ENCODE peak calls at places on chromosomes 6 and 20, in nine cellular contexts. One of them, this sample, is unnamed.

GRCh38 chr6:15399651-15400470 is 154.0 kb downstream of the JARID2 start:
- DNase-seq in Right ventricle myocardium superior: peak
- DNase-seq in substantia nigra: peak
- DNase-seq in stimulated activated CD8-positive, alpha-beta memory T cell treated with anti-CD3 and anti-CD28 coated beads, Interleukin-2, amount 100 ng/mL, for 1 hour: no peak
- DNase-seq in GM06990: no peak
- DNase-seq in iris pigment epithelial cell: peak
- DNase-seq in A172: peak
- DNase-seq in central memory CD8-positive, alpha-beta T cell: no peak
- DNase-seq in heart right ventricle: peak
- DNase-seq in this sample: no peak

GRCh38 chr6:34570066-34570833 is 14.1 kb upstream of the SPDEF start:
- DNase-seq in Right ventricle myocardium superior: no peak
- DNase-seq in substantia nigra: no peak
- DNase-seq in stimulated activated CD8-positive, alpha-beta memory T cell treated with anti-CD3 and anti-CD28 coated beads, Interleukin-2, amount 100 ng/mL, for 1 hour: no peak
- DNase-seq in GM06990: no peak
- DNase-seq in iris pigment epithelial cell: no peak
- DNase-seq in A172: no peak
- DNase-seq in central memory CD8-positive, alpha-beta T cell: no peak
- DNase-seq in heart right ventricle: no peak
- DNase-seq in this sample: no peak

GRCh38 chr6:18269253-18269652 is 4.9 kb upstream of the DEK start:
- DNase-seq in Right ventricle myocardium superior: no peak
- DNase-seq in substantia nigra: no peak
- DNase-seq in stimulated activated CD8-positive, alpha-beta memory T cell treated with anti-CD3 and anti-CD28 coated beads, Interleukin-2, amount 100 ng/mL, for 1 hour: no peak
- DNase-seq in GM06990: no peak
- DNase-seq in iris pigment epithelial cell: peak
- DNase-seq in A172: peak
- DNase-seq in central memory CD8-positive, alpha-beta T cell: no peak
- DNase-seq in heart right ventricle: no peak
- DNase-seq in this sample: no peak

GRCh38 chr6:160379464-160379863 is 31.3 kb downstream of the SLC22A3 start:
- DNase-seq in Right ventricle myocardium superior: no peak
- DNase-seq in substantia nigra: no peak
- DNase-seq in stimulated activated CD8-positive, alpha-beta memory T cell treated with anti-CD3 and anti-CD28 coated beads, Interleukin-2, amount 100 ng/mL, for 1 hour: no peak
- DNase-seq in GM06990: no peak
- DNase-seq in iris pigment epithelial cell: peak
- DNase-seq in A172: no peak
- DNase-seq in central memory CD8-positive, alpha-beta T cell: no peak
- DNase-seq in heart right ventricle: no peak
- DNase-seq in this sample: no peak

GRCh38 chr6:137451926-137452325 is 42.3 kb downstream of the OLIG3 start:
- DNase-seq in Right ventricle myocardium superior: no peak
- DNase-seq in substantia nigra: no peak
- DNase-seq in stimulated activated CD8-positive, alpha-beta memory T cell treated with anti-CD3 and anti-CD28 coated beads, Interleukin-2, amount 100 ng/mL, for 1 hour: no peak
- DNase-seq in GM06990: no peak
- DNase-seq in iris pigment epithelial cell: peak
- DNase-seq in A172: no peak
- DNase-seq in central memory CD8-positive, alpha-beta T cell: no peak
- DNase-seq in heart right ventricle: no peak
- DNase-seq in this sample: no peak

GRCh38 chr20:64006902-64007301 is 26.0 kb downstream of the PRPF6 start:
- DNase-seq in Right ventricle myocardium superior: no peak
- DNase-seq in substantia nigra: no peak
- DNase-seq in stimulated activated CD8-positive, alpha-beta memory T cell treated with anti-CD3 and anti-CD28 coated beads, Interleukin-2, amount 100 ng/mL, for 1 hour: no peak
- DNase-seq in GM06990: no peak
- DNase-seq in iris pigment epithelial cell: no peak
- DNase-seq in A172: no peak
- DNase-seq in central memory CD8-positive, alpha-beta T cell: no peak
- DNase-seq in heart right ventricle: no peak
- DNase-seq in this sample: no peak

GRCh38 chr6:2412731-2413130 is 167.3 kb upstream of the GMDS start:
- DNase-seq in Right ventricle myocardium superior: no peak
- DNase-seq in substantia nigra: no peak
- DNase-seq in stimulated activated CD8-positive, alpha-beta memory T cell treated with anti-CD3 and anti-CD28 coated beads, Interleukin-2, amount 100 ng/mL, for 1 hour: no peak
- DNase-seq in GM06990: no peak
- DNase-seq in iris pigment epithelial cell: peak
- DNase-seq in A172: peak
- DNase-seq in central memory CD8-positive, alpha-beta T cell: no peak
- DNase-seq in heart right ventricle: no peak
- DNase-seq in this sample: no peak

GRCh38 chr20:17431621-17432364 is 99.4 kb downstream of the BFSP1 start:
- DNase-seq in Right ventricle myocardium superior: peak
- DNase-seq in substantia nigra: peak
- DNase-seq in stimulated activated CD8-positive, alpha-beta memory T cell treated with anti-CD3 and anti-CD28 coated beads, Interleukin-2, amount 100 ng/mL, for 1 hour: no peak
- DNase-seq in GM06990: no peak
- DNase-seq in iris pigment epithelial cell: peak
- DNase-seq in A172: peak
- DNase-seq in central memory CD8-positive, alpha-beta T cell: peak
- DNase-seq in heart right ventricle: peak
- DNase-seq in this sample: peak

GRCh38 chr6:43610431-43610830 is 18.6 kb downstream of the GTPBP2 start:
- DNase-seq in Right ventricle myocardium superior: no peak
- DNase-seq in substantia nigra: no peak
- DNase-seq in stimulated activated CD8-positive, alpha-beta memory T cell treated with anti-CD3 and anti-CD28 coated beads, Interleukin-2, amount 100 ng/mL, for 1 hour: no peak
- DNase-seq in GM06990: no peak
- DNase-seq in iris pigment epithelial cell: no peak
- DNase-seq in A172: no peak
- DNase-seq in central memory CD8-positive, alpha-beta T cell: no peak
- DNase-seq in heart right ventricle: no peak
- DNase-seq in this sample: no peak

GRCh38 chr6:166958926-166959861 is 2.8 kb upstream of the RNASET2 start:
- DNase-seq in Right ventricle myocardium superior: no peak
- DNase-seq in substantia nigra: no peak
- DNase-seq in stimulated activated CD8-positive, alpha-beta memory T cell treated with anti-CD3 and anti-CD28 coated beads, Interleukin-2, amount 100 ng/mL, for 1 hour: peak
- DNase-seq in GM06990: peak
- DNase-seq in iris pigment epithelial cell: peak
- DNase-seq in A172: peak
- DNase-seq in central memory CD8-positive, alpha-beta T cell: no peak
- DNase-seq in heart right ventricle: no peak
- DNase-seq in this sample: peak

GRCh38 chr20:21230220-21230619 is 72.9 kb upstream of the XRN2 start:
- DNase-seq in Right ventricle myocardium superior: no peak
- DNase-seq in substantia nigra: no peak
- DNase-seq in stimulated activated CD8-positive, alpha-beta memory T cell treated with anti-CD3 and anti-CD28 coated beads, Interleukin-2, amount 100 ng/mL, for 1 hour: no peak
- DNase-seq in GM06990: no peak
- DNase-seq in iris pigment epithelial cell: no peak
- DNase-seq in A172: no peak
- DNase-seq in central memory CD8-positive, alpha-beta T cell: no peak
- DNase-seq in heart right ventricle: no peak
- DNase-seq in this sample: no peak

GRCh38 chr20:51036827-51037229 is 13.9 kb upstream of the KCNG1 start:
- DNase-seq in Right ventricle myocardium superior: no peak
- DNase-seq in substantia nigra: no peak
- DNase-seq in stimulated activated CD8-positive, alpha-beta memory T cell treated with anti-CD3 and anti-CD28 coated beads, Interleukin-2, amount 100 ng/mL, for 1 hour: no peak
- DNase-seq in GM06990: no peak
- DNase-seq in iris pigment epithelial cell: peak
- DNase-seq in A172: no peak
- DNase-seq in central memory CD8-positive, alpha-beta T cell: no peak
- DNase-seq in heart right ventricle: no peak
- DNase-seq in this sample: no peak

GRCh38 chr6:1970151-1970561 is 275.2 kb downstream of the GMDS start:
- DNase-seq in Right ventricle myocardium superior: no peak
- DNase-seq in substantia nigra: no peak
- DNase-seq in stimulated activated CD8-positive, alpha-beta memory T cell treated with anti-CD3 and anti-CD28 coated beads, Interleukin-2, amount 100 ng/mL, for 1 hour: no peak
- DNase-seq in GM06990: no peak
- DNase-seq in iris pigment epithelial cell: no peak
- DNase-seq in A172: no peak
- DNase-seq in central memory CD8-positive, alpha-beta T cell: no peak
- DNase-seq in heart right ventricle: no peak
- DNase-seq in this sample: no peak

GRCh38 chr20:17533396-17533795 is 2.2 kb upstream of the BFSP1 start:
- DNase-seq in Right ventricle myocardium superior: no peak
- DNase-seq in substantia nigra: no peak
- DNase-seq in stimulated activated CD8-positive, alpha-beta memory T cell treated with anti-CD3 and anti-CD28 coated beads, Interleukin-2, amount 100 ng/mL, for 1 hour: no peak
- DNase-seq in GM06990: no peak
- DNase-seq in iris pigment epithelial cell: peak
- DNase-seq in A172: peak
- DNase-seq in central memory CD8-positive, alpha-beta T cell: no peak
- DNase-seq in heart right ventricle: no peak
- DNase-seq in this sample: no peak

GRCh38 chr20:3889489-3890409 is 562 bp downstream of the PANK2 start:
- DNase-seq in Right ventricle myocardium superior: peak
- DNase-seq in substantia nigra: peak
- DNase-seq in stimulated activated CD8-positive, alpha-beta memory T cell treated with anti-CD3 and anti-CD28 coated beads, Interleukin-2, amount 100 ng/mL, for 1 hour: no peak
- DNase-seq in GM06990: peak
- DNase-seq in iris pigment epithelial cell: no peak
- DNase-seq in A172: peak
- DNase-seq in central memory CD8-positive, alpha-beta T cell: no peak
- DNase-seq in heart right ventricle: peak
- DNase-seq in this sample: peak

GRCh38 chr6:12582421-12583110 is 134.0 kb upstream of the PHACTR1 start:
- DNase-seq in Right ventricle myocardium superior: no peak
- DNase-seq in substantia nigra: no peak
- DNase-seq in stimulated activated CD8-positive, alpha-beta memory T cell treated with anti-CD3 and anti-CD28 coated beads, Interleukin-2, amount 100 ng/mL, for 1 hour: no peak
- DNase-seq in GM06990: no peak
- DNase-seq in iris pigment epithelial cell: no peak
- DNase-seq in A172: no peak
- DNase-seq in central memory CD8-positive, alpha-beta T cell: no peak
- DNase-seq in heart right ventricle: no peak
- DNase-seq in this sample: no peak

GRCh38 chr6:14095444-14095843 is 22.1 kb upstream of the CD83 start:
- DNase-seq in Right ventricle myocardium superior: no peak
- DNase-seq in substantia nigra: no peak
- DNase-seq in stimulated activated CD8-positive, alpha-beta memory T cell treated with anti-CD3 and anti-CD28 coated beads, Interleukin-2, amount 100 ng/mL, for 1 hour: no peak
- DNase-seq in GM06990: peak
- DNase-seq in iris pigment epithelial cell: no peak
- DNase-seq in A172: no peak
- DNase-seq in central memory CD8-positive, alpha-beta T cell: no peak
- DNase-seq in heart right ventricle: no peak
- DNase-seq in this sample: peak

GRCh38 chr20:62288535-62289105 is 14.2 kb upstream of the ADRM1 start:
- DNase-seq in Right ventricle myocardium superior: peak
- DNase-seq in substantia nigra: no peak
- DNase-seq in stimulated activated CD8-positive, alpha-beta memory T cell treated with anti-CD3 and anti-CD28 coated beads, Interleukin-2, amount 100 ng/mL, for 1 hour: no peak
- DNase-seq in GM06990: no peak
- DNase-seq in iris pigment epithelial cell: no peak
- DNase-seq in A172: no peak
- DNase-seq in central memory CD8-positive, alpha-beta T cell: no peak
- DNase-seq in heart right ventricle: no peak
- DNase-seq in this sample: no peak